ENCODE peak calls at places on chromosome 15, in ten cellular contexts. P is sigmoid colon, R is heart left ventricle, H is Peyer's patch, C is OCI-LY7, V is foreskin fibroblast, X is AG09309, O is fibroblast of pulmonary artery, U is neural progenitor cell, N is dorsolateral prefrontal cortex. W is an unnamed sample.

GRCh38 chr15:90143176-90143655 is 40.9 kb upstream of the IDH2 start:
- DNase-seq in O (peak; percentile 47), H (peak; percentile 86), C (peak; percentile 79), N (no peak), X (no peak), R (peak; percentile 52), U (peak; percentile 93), P (peak; percentile 82), V (peak; percentile 53), W (peak; percentile 88)

GRCh38 chr15:28896944-28897343 is 11.2 kb downstream of the APBA2 start:
- DNase-seq in H (no peak), U (no peak), C (no peak), N (no peak), P (no peak), R (no peak), X (peak; percentile 76), O (peak; percentile 82), V (peak; percentile 92), W (no peak)

GRCh38 chr15:90138071-90138833 is 36.0 kb upstream of the IDH2 start:
- DNase-seq in V (no peak), R (peak; percentile 69), U (no peak), O (no peak), C (no peak), H (no peak), N (no peak), X (no peak), P (no peak), W (no peak)

GRCh38 chr15:66646308-66646707 is 55.7 kb upstream of the SMAD6 start:
- DNase-seq in R (no peak), O (peak; percentile 56), V (peak; percentile 66), X (peak; percentile 13), N (no peak), P (no peak), C (no peak), U (peak; percentile 44), H (no peak), W (no peak)

GRCh38 chr15:66703540-66703941 is 1.5 kb downstream of the SMAD6 start:
- DNase-seq in H (peak; percentile 59), R (peak; percentile 56), C (peak; percentile 66), N (peak; percentile 32), O (peak; percentile 31), U (peak; percentile 66), X (no peak), P (no peak), V (peak; percentile 71), W (peak; percentile 45)

GRCh38 chr15:38072007-38072506 is 137.6 kb downstream of the TMCO5A start:
- DNase-seq in U (no peak), X (no peak), O (no peak), V (no peak), R (no peak), C (no peak), N (no peak), P (peak; percentile 70), H (no peak), W (no peak)

GRCh38 chr15:74226761-74227540 is 9.2 kb upstream of the CCDC33 start:
- DNase-seq in H (no peak), R (no peak), O (no peak), V (no peak), N (peak; percentile 29), P (no peak), X (no peak), U (no peak), C (no peak), W (no peak)

GRCh38 chr15:34726407-34727100 is 28.2 kb downstream of the GJD2 start:
- DNase-seq in O (peak; percentile 6), P (no peak), U (no peak), H (no peak), V (peak; percentile 45), N (no peak), X (no peak), C (no peak), R (no peak), W (no peak)

GRCh38 chr15:83982748-83983147 is 252.8 kb upstream of the GOLGA6L4 start:
- DNase-seq in C (no peak), H (no peak), N (no peak), P (no peak), V (no peak), U (no peak), O (no peak), X (no peak), R (no peak), W (no peak)

GRCh38 chr15:98321916-98322315 is 326.4 kb upstream of the IGF1R start:
- DNase-seq in X (no peak), U (no peak), O (no peak), V (no peak), C (no peak), R (no peak), N (no peak), H (no peak), P (no peak), W (no peak)

GRCh38 chr15:77542491-77543001 is 90.2 kb downstream of the LINGO1 start:
- DNase-seq in O (peak; percentile 21), X (no peak), U (no peak), C (no peak), P (peak; percentile 62), V (peak; percentile 54), N (no peak), R (no peak), H (no peak), W (no peak)

GRCh38 chr15:47184405-47185221 is 532.7 kb upstream of the SEMA6D start:
- DNase-seq in O (peak; percentile 16), X (no peak), R (peak; percentile 22), V (peak; percentile 68), C (no peak), U (peak; percentile 66), H (no peak), N (peak; percentile 7), P (peak; percentile 61), W (no peak)

GRCh38 chr15:45635191-45635638 is 386 bp downstream of the SQOR start:
- DNase-seq in X (no peak), V (peak; percentile 74), N (peak; percentile 21), U (peak; percentile 55), P (peak; percentile 90), R (peak; percentile 79), C (peak; percentile 27), H (peak; percentile 89), O (peak; percentile 18), W (peak; percentile 56)

GRCh38 chr15:29364429-29365078 is 94.9 kb upstream of the NSMCE3 start:
- DNase-seq in U (peak; percentile 34), H (no peak), X (peak; percentile 32), N (no peak), O (peak; percentile 76), V (peak; percentile 58), C (no peak), P (no peak), R (no peak), W (peak; percentile 21)

GRCh38 chr15:58987036-58987435 is 427 bp upstream of the RNF111 start:
- DNase-seq in C (no peak), H (no peak), P (no peak), R (no peak), O (peak; percentile 16), X (no peak), N (no peak), U (no peak), V (no peak), W (no peak)

DNA sequence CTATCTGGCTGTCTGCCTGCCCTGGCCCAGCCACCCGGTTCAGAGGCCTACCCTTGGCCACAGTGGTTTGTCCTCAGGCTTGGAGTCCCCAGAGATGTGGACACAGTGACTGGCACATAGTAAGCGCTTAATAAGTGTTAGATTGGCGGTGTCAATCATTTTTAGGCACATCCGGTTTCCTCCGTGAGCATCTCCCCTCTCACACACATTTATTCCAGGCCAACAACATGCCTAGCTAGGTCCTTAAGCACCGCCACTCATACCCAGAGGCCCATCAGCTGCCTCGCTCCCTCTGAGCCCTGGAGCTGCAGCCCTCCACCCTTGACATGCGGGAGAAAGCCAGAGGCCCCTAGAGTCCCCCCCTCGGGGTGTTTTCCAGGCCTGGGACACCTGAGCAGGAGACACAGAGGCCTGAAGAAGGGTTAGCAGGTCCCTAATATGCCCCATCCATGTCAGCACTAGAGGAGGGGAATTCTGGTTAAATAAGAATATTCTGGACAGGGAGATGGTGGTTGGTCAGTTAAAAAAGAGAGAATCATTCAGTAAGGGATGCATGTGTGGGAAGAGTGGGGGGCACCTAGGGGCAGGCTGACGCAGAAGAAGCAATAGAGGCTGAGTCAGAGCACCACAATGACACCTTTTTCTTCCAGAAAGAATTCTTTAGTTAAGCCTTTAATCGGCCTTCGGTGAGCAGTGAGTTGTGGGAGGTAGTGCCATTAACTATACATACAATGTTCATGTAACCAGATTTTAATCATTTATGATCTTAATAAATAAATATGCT is 22.3 kb downstream of the NR2F2 start:
- DNase-seq in R (no peak), C (no peak), U (peak; percentile 62), X (no peak), H (peak; percentile 38), N (no peak), P (no peak), O (peak; percentile 46), V (peak; percentile 23), W (no peak)
- H3K4me3 ChIP-seq in R (no peak overlapping the region), C (no peak overlapping the region), U (peak overlapping the region; percentile 62), X (no peak overlapping the region), H (no peak overlapping the region), N (no peak overlapping the region), P (no peak overlapping the region), O (no peak overlapping the region), V (no peak overlapping the region), W (no peak overlapping the region)

GRCh38 chr15:88802991-88803240 is 320 bp upstream of the ACAN start:
- DNase-seq in R (no peak), N (no peak), O (no peak), H (no peak), X (no peak), P (no peak), C (no peak), U (no peak), V (peak; percentile 6), W (no peak)
- H3K4me3 ChIP-seq in R (peak overlapping the region; percentile 24), N (peak overlapping the region; percentile 47), O (no peak overlapping the region), H (peak overlapping the region; percentile 17), X (peak overlapping the region; percentile 23), P (no peak overlapping the region), C (no peak overlapping the region), U (peak overlapping the region; percentile 86), V (peak overlapping the region; percentile 5), W (no peak overlapping the region)

GRCh38 chr15:63599401-63600000 is 2.3 kb downstream of the FBXL22 start:
- DNase-seq in P (peak; percentile 92), N (peak; percentile 74), V (peak; percentile 31), O (peak; percentile 50), R (peak; percentile 80), X (no peak), C (peak; percentile 53), U (peak; percentile 48), H (peak; percentile 88), W (no peak)
- H3K4me3 ChIP-seq in P (peak overlapping the region; percentile 55), N (peak overlapping the region; percentile 80), V (no peak overlapping the region), O (peak overlapping the region; percentile 58), R (peak overlapping the region; percentile 73), X (peak overlapping the region; percentile 79), C (no peak overlapping the region), U (peak overlapping the region; percentile 62), H (peak overlapping the region; percentile 79), W (peak overlapping the region; percentile 75)

DNA sequence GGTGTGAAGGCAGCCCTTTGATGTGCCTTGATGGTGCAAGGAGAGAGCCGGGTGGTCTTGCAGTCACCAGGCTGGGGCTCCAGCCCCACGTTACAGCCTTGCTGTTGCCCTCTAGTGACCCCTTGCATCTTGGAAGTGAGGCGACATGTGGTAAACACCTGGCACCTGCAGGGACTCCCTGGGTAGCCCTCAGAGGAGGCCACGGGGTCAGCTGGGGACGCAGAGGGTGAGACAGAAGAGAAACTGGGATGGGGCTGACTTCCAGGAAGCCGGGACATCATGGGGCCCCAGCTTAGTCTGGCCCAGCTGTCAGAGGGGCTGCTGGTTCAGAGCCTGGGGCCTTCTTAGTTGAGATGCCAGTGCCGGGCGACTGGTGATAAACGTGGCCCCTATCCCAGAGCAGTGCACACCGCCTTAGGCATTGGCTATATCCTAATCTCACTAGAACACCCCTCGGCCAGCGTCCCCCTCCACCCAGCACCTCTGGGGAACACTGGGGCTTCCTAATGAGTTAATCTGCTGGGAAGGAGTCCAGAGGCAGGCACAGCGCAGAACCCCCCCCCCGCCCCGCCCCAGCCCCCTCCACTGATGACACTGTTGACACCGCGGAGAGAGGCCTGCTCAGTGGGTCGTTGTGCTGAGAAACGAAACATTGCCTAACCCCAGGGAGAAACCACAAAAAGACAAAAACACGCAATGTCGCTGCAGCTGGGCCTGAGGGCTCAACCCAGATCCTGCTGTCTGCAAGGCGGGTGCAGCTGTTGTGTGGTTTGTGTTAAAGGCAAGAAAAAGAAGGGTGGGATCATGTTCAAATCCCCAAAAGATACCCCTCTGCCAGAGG is 60.5 kb upstream of the KLF13 start:
- DNase-seq in C (peak; percentile 95), N (no peak), O (no peak), V (peak; percentile 68), R (peak; percentile 81), X (peak; percentile 17), U (peak; percentile 3), H (peak; percentile 89), P (peak; percentile 75), W (no peak)
- H3K4me3 ChIP-seq in C (peak overlapping the region; percentile 35), N (no peak overlapping the region), O (no peak overlapping the region), V (no peak overlapping the region), R (no peak overlapping the region), X (no peak overlapping the region), U (no peak overlapping the region), H (no peak overlapping the region), P (no peak overlapping the region), W (no peak overlapping the region)